ENCODE peak calls at places on chromosomes 7 and 10, in six cellular contexts. T is uterus, D is body of pancreas, P is tibial nerve, V is GM12891, B is A549. Q is an unnamed sample.

GRCh38 chr7:132251327-132251659 is 325.0 kb downstream of the PLXNA4 start:
- DNase-seq in T (no peak), D (peak), P (peak), V (no peak), B (no peak), Q (no peak)

GRCh38 chr10:29355436-29355991 is 66.6 kb downstream of the LYZL1 start:
- DNase-seq in T (no peak), D (no peak), P (no peak), V (no peak), B (no peak), Q (no peak)

GRCh38 chr7:107201795-107202450 is 33.1 kb downstream of the HBP1 start:
- DNase-seq in T (peak), D (peak), P (no peak), V (peak), B (peak), Q (peak)

GRCh38 chr7:91517408-91517807 is 253.2 kb downstream of the FZD1 start:
- DNase-seq in T (no peak), D (no peak), P (no peak), V (no peak), B (no peak), Q (no peak)

GRCh38 chr7:33191326-33191725 is 62.0 kb downstream of the BBS9 start:
- DNase-seq in T (no peak), D (no peak), P (no peak), V (peak), B (no peak), Q (no peak)

GRCh38 chr7:82384051-82384464 is 59.5 kb downstream of the CACNA2D1 start:
- DNase-seq in T (no peak), D (no peak), P (no peak), V (no peak), B (no peak), Q (no peak)

GRCh38 chr10:70592746-70593512 is 9.6 kb downstream of the PRF1 start:
- DNase-seq in T (no peak), D (no peak), P (no peak), V (no peak), B (no peak), Q (no peak)

GRCh38 chr7:140036224-140036651 is 26.5 kb downstream of the PARP12 start:
- DNase-seq in T (no peak), D (no peak), P (no peak), V (no peak), B (no peak), Q (no peak)

GRCh38 chr10:11106621-11107374 is 89.1 kb downstream of the CELF2 start:
- DNase-seq in T (no peak), D (no peak), P (no peak), V (no peak), B (no peak), Q (no peak)

GRCh38 chr7:98119257-98119918 is 12.7 kb downstream of the LMTK2 start:
- DNase-seq in T (no peak), D (no peak), P (no peak), V (no peak), B (peak), Q (no peak)

GRCh38 chr7:5296015-5296621 is 13.4 kb downstream of the SLC29A4 start:
- DNase-seq in T (no peak), D (no peak), P (no peak), V (no peak), B (no peak), Q (no peak)

GRCh38 chr7:5295039-5296014 is 12.6 kb downstream of the SLC29A4 start:
- DNase-seq in T (no peak), D (no peak), P (no peak), V (no peak), B (no peak), Q (no peak)

GRCh38 chr7:5294169-5294987 is 11.6 kb downstream of the SLC29A4 start:
- DNase-seq in T (no peak), D (no peak), P (no peak), V (no peak), B (no peak), Q (no peak)

GRCh38 chr7:5300366-5300765 is 17.6 kb downstream of the SLC29A4 start:
- DNase-seq in T (no peak), D (no peak), P (no peak), V (no peak), B (no peak), Q (no peak)

DNA sequence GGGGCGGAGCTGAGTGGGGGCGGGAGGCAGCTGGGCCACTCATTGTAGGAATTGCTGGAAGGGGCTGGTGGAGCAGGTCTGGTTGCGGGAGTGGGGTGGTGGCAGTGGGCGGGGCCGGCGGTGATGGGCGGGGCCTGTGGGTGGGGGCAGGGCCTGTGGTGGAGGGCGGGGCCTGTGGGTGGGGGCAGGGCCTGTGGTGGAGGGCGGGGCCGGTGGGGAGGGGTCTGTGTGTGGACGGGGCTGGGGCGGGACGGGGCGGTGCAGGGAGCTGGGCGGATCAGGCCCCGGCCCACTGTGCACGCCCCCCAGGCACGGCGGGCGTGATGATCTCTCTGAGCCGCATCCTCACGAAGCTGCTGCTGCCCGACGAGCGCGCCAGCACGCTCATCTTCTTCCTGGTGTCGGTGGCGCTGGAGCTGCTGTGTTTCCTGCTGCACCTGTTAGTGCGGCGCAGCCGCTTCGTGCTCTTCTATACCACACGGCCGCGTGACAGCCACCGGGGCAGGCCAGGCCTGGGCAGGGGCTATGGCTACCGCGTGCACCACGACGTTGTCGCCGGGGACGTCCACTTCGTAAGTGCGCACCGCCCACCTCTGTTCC is 14.0 kb downstream of the SLC29A4 start:
- DNase-seq in T (no peak), D (no peak), P (no peak), V (peak), B (no peak), Q (no peak)
- TF ChIP-seq POLR2A in T (no peak), D (no peak), P (no peak), V (no peak), B (no peak), Q (no peak)

DNA sequence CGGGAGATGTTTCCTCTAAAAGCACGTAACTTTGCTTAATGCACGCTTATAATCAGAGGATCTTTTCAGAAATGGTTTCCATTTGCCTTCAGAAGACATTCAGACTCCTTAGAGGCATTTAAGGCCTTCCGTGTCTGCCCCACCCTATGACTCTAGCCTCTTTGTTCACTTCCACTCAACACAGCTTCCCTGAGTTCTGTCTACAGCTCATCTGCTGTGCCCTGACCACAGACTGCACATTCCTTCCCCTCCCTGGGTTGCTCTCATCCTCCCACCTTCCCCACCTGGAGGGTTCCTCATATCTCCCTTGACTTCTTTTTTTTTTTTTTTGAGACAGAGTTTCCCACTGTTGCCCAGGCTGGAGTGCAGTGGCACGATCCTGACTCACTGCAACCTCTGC is 16.6 kb downstream of the FBH1 start:
- DNase-seq in T (no peak), D (no peak), P (no peak), V (no peak), B (no peak), Q (no peak)
- TF ChIP-seq POLR2A in T (no peak), D (no peak), P (no peak), V (no peak), B (no peak), Q (no peak)

DNA sequence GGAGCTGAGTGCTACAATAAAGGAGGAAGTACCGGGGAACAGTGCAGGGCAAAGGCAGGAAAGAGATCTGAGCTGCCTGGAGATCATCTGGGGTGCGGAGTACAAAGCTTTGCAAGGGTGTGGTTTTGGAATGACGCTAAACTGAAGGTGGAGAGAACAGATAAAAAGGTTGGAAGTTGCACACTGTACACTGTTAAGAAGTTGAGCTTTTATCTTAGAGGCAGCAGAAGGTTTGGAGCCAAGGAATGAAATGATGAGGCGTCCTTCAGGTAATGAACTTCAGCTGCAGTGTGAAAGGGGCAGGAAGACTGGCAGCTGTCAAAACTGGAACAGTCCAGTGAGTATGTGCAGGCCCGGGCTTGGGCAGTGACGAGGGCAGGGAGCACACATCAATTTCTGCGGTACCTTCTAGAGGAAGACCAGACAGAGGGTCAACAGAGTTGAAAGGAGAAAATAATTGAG is 7.2 kb upstream of the ANKRD61 start:
- DNase-seq in T (no peak), D (no peak), P (no peak), V (no peak), B (no peak), Q (no peak)
- TF ChIP-seq POLR2A in T (no peak), D (no peak), P (no peak), V (no peak), B (no peak), Q (no peak)

GRCh38 chr7:100674441-100675407 is 1.2 kb downstream of the GNB2 start:
- DNase-seq in T (no peak), D (no peak), P (no peak), V (peak), B (no peak), Q (no peak)

GRCh38 chr7:100671353-100672327 is 1.9 kb upstream of the GNB2 start:
- DNase-seq in T (no peak), D (no peak), P (no peak), V (no peak), B (no peak), Q (no peak)

GRCh38 chr7:100673942-100674431 is 447 bp downstream of the GNB2 start:
- DNase-seq in T (peak), D (no peak), P (no peak), V (peak), B (no peak), Q (no peak)

GRCh38 chr7:100675581-100676350 is 2.2 kb downstream of the GNB2 start:
- DNase-seq in T (peak), D (peak), P (peak), V (peak), B (no peak), Q (no peak)

DNA sequence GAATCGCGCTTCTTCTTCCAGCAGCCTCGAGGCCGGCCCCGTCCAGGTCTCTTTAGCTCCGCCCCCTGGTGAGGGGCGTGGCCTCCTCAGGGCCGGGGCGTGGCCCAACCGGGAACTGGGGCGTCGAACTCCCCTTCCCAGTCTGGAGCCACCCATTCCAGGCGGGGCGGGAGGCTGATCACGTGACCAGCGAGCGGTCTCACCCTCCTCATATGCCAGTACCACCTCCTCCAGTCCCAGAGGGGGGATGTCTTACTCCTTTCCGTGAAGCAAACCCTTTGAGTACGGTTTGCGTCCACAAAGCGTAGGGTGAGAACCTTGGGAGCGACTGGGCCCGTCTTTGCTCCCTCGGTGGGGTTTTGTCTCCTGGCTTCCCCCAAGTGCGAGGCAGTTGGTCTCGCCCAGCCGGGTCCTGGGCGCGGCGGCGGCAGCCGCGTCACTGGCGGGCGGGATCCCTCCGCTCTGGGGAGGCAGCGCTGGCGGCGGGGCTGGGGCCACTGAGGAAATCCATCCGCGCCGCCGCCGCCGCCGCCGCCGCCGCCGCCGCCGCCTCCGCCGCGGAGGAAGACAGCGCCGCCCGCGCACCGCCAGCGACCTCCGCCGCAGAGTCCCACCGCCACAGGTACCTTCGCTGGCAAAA is at the start of gene GNB2:
- DNase-seq in T (peak), D (peak), P (peak), V (peak), B (peak), Q (peak)
- TF ChIP-seq POLR2A in T (peak), D (peak), P (peak), V (peak), B (peak), Q (peak)

Q was measured in HCT116.